ENCODE peak calls at places on chromosomes 7 and 10, in nine cellular contexts. One of them, this sample, is unnamed.

GRCh38 chr7:92313055-92313454 is 67.3 kb downstream of the ANKIB1 start:
- DNase-seq in fibroblast of lung: no peak
- DNase-seq in H1: no peak
- DNase-seq in adrenal gland: no peak
- DNase-seq in tibial artery: no peak
- DNase-seq in ovary: no peak
- DNase-seq in stomach: no peak
- DNase-seq in nephron progenitor cell: no peak
- DNase-seq in lower leg skin: no peak
- DNase-seq in this sample: no peak

GRCh38 chr10:20110435-20111119 is 294.3 kb downstream of the PLXDC2 start:
- DNase-seq in fibroblast of lung: no peak
- DNase-seq in H1: no peak
- DNase-seq in adrenal gland: no peak
- DNase-seq in tibial artery: no peak
- DNase-seq in ovary: no peak
- DNase-seq in stomach: no peak
- DNase-seq in nephron progenitor cell: peak
- DNase-seq in lower leg skin: no peak
- DNase-seq in this sample: no peak

GRCh38 chr10:104316321-104317099 is 21.8 kb downstream of the ITPRIP start:
- DNase-seq in fibroblast of lung: no peak
- DNase-seq in H1: no peak
- DNase-seq in adrenal gland: no peak
- DNase-seq in tibial artery: peak
- DNase-seq in ovary: no peak
- DNase-seq in stomach: no peak
- DNase-seq in nephron progenitor cell: no peak
- DNase-seq in lower leg skin: no peak
- DNase-seq in this sample: no peak

GRCh38 chr7:8433477-8434289 is at the start of gene NXPH1:
- DNase-seq in fibroblast of lung: no peak
- DNase-seq in H1: peak
- DNase-seq in adrenal gland: peak
- DNase-seq in tibial artery: no peak
- DNase-seq in ovary: no peak
- DNase-seq in stomach: no peak
- DNase-seq in nephron progenitor cell: peak
- DNase-seq in lower leg skin: no peak
- DNase-seq in this sample: no peak

GRCh38 chr7:155950898-155951553 is 138.8 kb upstream of the SHH start:
- DNase-seq in fibroblast of lung: no peak
- DNase-seq in H1: peak
- DNase-seq in adrenal gland: no peak
- DNase-seq in tibial artery: no peak
- DNase-seq in ovary: no peak
- DNase-seq in stomach: peak
- DNase-seq in nephron progenitor cell: no peak
- DNase-seq in lower leg skin: no peak
- DNase-seq in this sample: no peak

GRCh38 chr7:130486114-130486962 is 5.5 kb upstream of the MEST start:
- DNase-seq in fibroblast of lung: peak
- DNase-seq in H1: peak
- DNase-seq in adrenal gland: peak
- DNase-seq in tibial artery: no peak
- DNase-seq in ovary: peak
- DNase-seq in stomach: peak
- DNase-seq in nephron progenitor cell: peak
- DNase-seq in lower leg skin: no peak
- DNase-seq in this sample: peak

GRCh38 chr7:131183611-131184119 is 144.0 kb upstream of the MKLN1 start:
- DNase-seq in fibroblast of lung: no peak
- DNase-seq in H1: no peak
- DNase-seq in adrenal gland: no peak
- DNase-seq in tibial artery: no peak
- DNase-seq in ovary: no peak
- DNase-seq in stomach: no peak
- DNase-seq in nephron progenitor cell: no peak
- DNase-seq in lower leg skin: no peak
- DNase-seq in this sample: no peak

GRCh38 chr7:20343954-20344353 is 13.3 kb downstream of the ITGB8 start:
- DNase-seq in fibroblast of lung: no peak
- DNase-seq in H1: no peak
- DNase-seq in adrenal gland: no peak
- DNase-seq in tibial artery: no peak
- DNase-seq in ovary: no peak
- DNase-seq in stomach: no peak
- DNase-seq in nephron progenitor cell: no peak
- DNase-seq in lower leg skin: no peak
- DNase-seq in this sample: no peak

GRCh38 chr7:94423865-94424264 is 29.2 kb downstream of the COL1A2 start:
- DNase-seq in fibroblast of lung: peak
- DNase-seq in H1: no peak
- DNase-seq in adrenal gland: no peak
- DNase-seq in tibial artery: no peak
- DNase-seq in ovary: no peak
- DNase-seq in stomach: no peak
- DNase-seq in nephron progenitor cell: no peak
- DNase-seq in lower leg skin: no peak
- DNase-seq in this sample: no peak

GRCh38 chr7:22589641-22590141 is 89.7 kb upstream of the STEAP1B start:
- DNase-seq in fibroblast of lung: peak
- DNase-seq in H1: peak
- DNase-seq in adrenal gland: peak
- DNase-seq in tibial artery: peak
- DNase-seq in ovary: peak
- DNase-seq in stomach: no peak
- DNase-seq in nephron progenitor cell: no peak
- DNase-seq in lower leg skin: no peak
- DNase-seq in this sample: peak

GRCh38 chr7:125279956-125280355 is 350.3 kb upstream of the POT1 start:
- DNase-seq in fibroblast of lung: no peak
- DNase-seq in H1: no peak
- DNase-seq in adrenal gland: no peak
- DNase-seq in tibial artery: no peak
- DNase-seq in ovary: no peak
- DNase-seq in stomach: no peak
- DNase-seq in nephron progenitor cell: no peak
- DNase-seq in lower leg skin: no peak
- DNase-seq in this sample: no peak

GRCh38 chr10:34087095-34087418 is 728.0 kb downstream of the PARD3 start:
- DNase-seq in fibroblast of lung: no peak
- DNase-seq in H1: no peak
- DNase-seq in adrenal gland: no peak
- DNase-seq in tibial artery: no peak
- DNase-seq in ovary: no peak
- DNase-seq in stomach: no peak
- DNase-seq in nephron progenitor cell: no peak
- DNase-seq in lower leg skin: no peak
- DNase-seq in this sample: no peak

GRCh38 chr7:7318610-7319009 is 136.3 kb downstream of the C1GALT1 start:
- DNase-seq in fibroblast of lung: no peak
- DNase-seq in H1: no peak
- DNase-seq in adrenal gland: no peak
- DNase-seq in tibial artery: no peak
- DNase-seq in ovary: no peak
- DNase-seq in stomach: no peak
- DNase-seq in nephron progenitor cell: no peak
- DNase-seq in lower leg skin: no peak
- DNase-seq in this sample: no peak

GRCh38 chr10:42982886-42983594 is 93.8 kb upstream of the RET start:
- DNase-seq in fibroblast of lung: no peak
- DNase-seq in H1: peak
- DNase-seq in adrenal gland: no peak
- DNase-seq in tibial artery: no peak
- DNase-seq in ovary: peak
- DNase-seq in stomach: peak
- DNase-seq in nephron progenitor cell: no peak
- DNase-seq in lower leg skin: peak
- DNase-seq in this sample: peak

DNA sequence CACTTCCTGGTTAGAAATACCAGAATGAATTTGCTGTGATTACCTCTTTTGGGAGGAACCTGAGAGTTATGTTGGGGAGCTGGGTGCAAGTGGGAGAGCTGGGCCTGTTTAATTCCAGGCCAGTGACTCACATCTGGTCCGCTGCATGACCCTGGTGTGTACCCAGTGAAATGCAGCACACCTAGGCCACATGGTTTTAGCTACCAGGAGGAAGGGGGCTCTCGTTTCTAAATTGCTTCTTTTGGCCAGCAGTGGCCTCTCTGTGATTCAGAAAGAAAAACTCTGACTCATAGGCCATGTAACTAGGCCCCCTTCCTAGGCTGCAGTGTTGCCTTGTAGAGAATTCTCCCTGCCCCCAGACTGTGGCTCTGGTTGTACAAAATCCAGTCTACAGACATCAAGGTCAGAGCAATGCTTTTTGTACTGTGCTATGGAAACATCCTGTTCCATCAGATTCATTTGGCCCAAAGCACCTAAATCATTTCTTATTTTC is 6.7 kb downstream of the AGFG2 start:
- DNase-seq in fibroblast of lung: peak
- DNase-seq in H1: no peak
- DNase-seq in adrenal gland: peak
- DNase-seq in tibial artery: peak
- DNase-seq in ovary: peak
- DNase-seq in stomach: no peak
- DNase-seq in nephron progenitor cell: no peak
- DNase-seq in lower leg skin: no peak
- DNase-seq in this sample: peak
- TF ChIP-seq CTCF in fibroblast of lung: peak
- TF ChIP-seq CTCF in H1: no peak
- TF ChIP-seq CTCF in adrenal gland: peak
- TF ChIP-seq CTCF in tibial artery: no peak
- TF ChIP-seq CTCF in ovary: peak
- TF ChIP-seq CTCF in stomach: no peak
- TF ChIP-seq CTCF in nephron progenitor cell: no peak
- TF ChIP-seq CTCF in lower leg skin: no peak
- TF ChIP-seq CTCF in this sample: no peak

DNA sequence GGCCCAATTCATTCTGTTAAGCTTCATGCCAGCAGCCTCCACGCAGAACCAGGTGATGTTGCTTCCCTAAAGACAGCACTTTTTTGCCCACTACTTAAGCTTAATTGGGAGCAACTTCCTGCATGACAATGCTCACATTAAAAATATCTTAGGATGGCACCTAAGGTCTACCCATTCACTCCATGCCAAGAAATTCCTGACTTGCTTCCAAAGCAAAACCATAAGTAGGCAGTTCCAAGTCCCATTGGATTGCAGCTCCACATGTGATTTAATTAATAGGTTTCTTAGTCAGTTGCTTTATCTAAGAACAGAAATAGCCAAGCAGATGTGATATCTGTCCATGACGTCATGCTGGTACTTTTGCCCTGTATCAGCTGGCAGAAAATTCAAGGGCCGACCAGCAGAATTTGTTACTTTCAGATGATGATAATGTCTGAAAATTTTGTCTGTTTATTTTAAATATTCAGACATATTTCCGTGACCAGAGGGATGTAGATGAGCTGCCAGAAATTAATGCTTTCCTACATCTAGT is 325.5 kb downstream of the LHFPL3 start:
- DNase-seq in fibroblast of lung: no peak
- DNase-seq in H1: no peak
- DNase-seq in adrenal gland: no peak
- DNase-seq in tibial artery: no peak
- DNase-seq in ovary: no peak
- DNase-seq in stomach: no peak
- DNase-seq in nephron progenitor cell: no peak
- DNase-seq in lower leg skin: no peak
- DNase-seq in this sample: no peak
- TF ChIP-seq CTCF in fibroblast of lung: no peak
- TF ChIP-seq CTCF in H1: no peak
- TF ChIP-seq CTCF in adrenal gland: no peak
- TF ChIP-seq CTCF in tibial artery: no peak
- TF ChIP-seq CTCF in ovary: no peak
- TF ChIP-seq CTCF in stomach: no peak
- TF ChIP-seq CTCF in nephron progenitor cell: no peak
- TF ChIP-seq CTCF in lower leg skin: no peak
- TF ChIP-seq CTCF in this sample: no peak

DNA sequence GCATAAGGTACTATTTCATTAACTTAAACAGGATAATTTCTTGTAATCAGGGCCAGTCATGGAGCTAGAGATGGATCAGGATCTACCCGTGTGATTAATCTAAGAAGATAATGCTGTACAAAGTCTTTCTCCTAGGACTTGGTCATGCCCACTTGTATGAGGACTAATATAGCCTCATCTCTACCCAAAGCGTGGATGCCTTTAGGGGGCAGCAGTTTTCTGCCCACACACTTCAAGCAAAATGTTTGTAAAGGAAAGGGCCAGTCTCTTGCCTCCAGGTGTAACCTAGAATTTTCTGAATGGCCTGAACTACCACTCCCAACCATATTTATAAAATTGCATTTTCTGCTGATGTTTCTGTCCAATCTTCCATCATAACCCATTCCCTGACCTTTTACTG is 764.0 kb upstream of the IGFBP3 start:
- DNase-seq in fibroblast of lung: no peak
- DNase-seq in H1: no peak
- DNase-seq in adrenal gland: no peak
- DNase-seq in tibial artery: no peak
- DNase-seq in ovary: no peak
- DNase-seq in stomach: no peak
- DNase-seq in nephron progenitor cell: no peak
- DNase-seq in lower leg skin: no peak
- DNase-seq in this sample: peak
- TF ChIP-seq CTCF in fibroblast of lung: no peak
- TF ChIP-seq CTCF in H1: no peak
- TF ChIP-seq CTCF in adrenal gland: no peak
- TF ChIP-seq CTCF in tibial artery: no peak
- TF ChIP-seq CTCF in ovary: no peak
- TF ChIP-seq CTCF in stomach: no peak
- TF ChIP-seq CTCF in nephron progenitor cell: no peak
- TF ChIP-seq CTCF in lower leg skin: no peak
- TF ChIP-seq CTCF in this sample: peak

GRCh38 chr7:116293139-116293538 is 82.8 kb downstream of the TES start:
- DNase-seq in fibroblast of lung: no peak
- DNase-seq in H1: no peak
- DNase-seq in adrenal gland: no peak
- DNase-seq in tibial artery: no peak
- DNase-seq in ovary: no peak
- DNase-seq in stomach: no peak
- DNase-seq in nephron progenitor cell: no peak
- DNase-seq in lower leg skin: no peak
- DNase-seq in this sample: no peak
- TF ChIP-seq CTCF in fibroblast of lung: peak
- TF ChIP-seq CTCF in H1: no peak
- TF ChIP-seq CTCF in adrenal gland: no peak
- TF ChIP-seq CTCF in tibial artery: no peak
- TF ChIP-seq CTCF in ovary: no peak
- TF ChIP-seq CTCF in stomach: no peak
- TF ChIP-seq CTCF in nephron progenitor cell: peak
- TF ChIP-seq CTCF in lower leg skin: no peak
- TF ChIP-seq CTCF in this sample: no peak

GRCh38 chr10:116268976-116269375 is 4.0 kb downstream of the GFRA1 start:
- DNase-seq in fibroblast of lung: no peak
- DNase-seq in H1: no peak
- DNase-seq in adrenal gland: no peak
- DNase-seq in tibial artery: no peak
- DNase-seq in ovary: no peak
- DNase-seq in stomach: no peak
- DNase-seq in nephron progenitor cell: no peak
- DNase-seq in lower leg skin: no peak
- DNase-seq in this sample: no peak
- TF ChIP-seq CTCF in fibroblast of lung: no peak
- TF ChIP-seq CTCF in H1: no peak
- TF ChIP-seq CTCF in adrenal gland: no peak
- TF ChIP-seq CTCF in tibial artery: no peak
- TF ChIP-seq CTCF in ovary: no peak
- TF ChIP-seq CTCF in stomach: no peak
- TF ChIP-seq CTCF in nephron progenitor cell: no peak
- TF ChIP-seq CTCF in lower leg skin: no peak
- TF ChIP-seq CTCF in this sample: no peak

This sample was measured in body of pancreas.